ENCODE peak calls at places on chromosomes 12 and 14, in eight cellular contexts. J, T, P, S, C, Z, L and G are unnamed samples.

GRCh38 chr14:54457609-54457996 is 16.4 kb upstream of the CNIH1 start:
- DNase-seq in C (no peak), P (no peak), T (no peak), J (no peak), S (no peak), Z (no peak), L (no peak), G (no peak)

GRCh38 chr12:32603858-32604257 is 75.2 kb upstream of the DNM1L start:
- DNase-seq in T (no peak), Z (no peak), C (no peak), L (no peak), S (peak; percentile 71), J (no peak), P (no peak), G (no peak)

GRCh38 chr14:73785336-73785833 is 66.2 kb upstream of the PTGR2 start:
- DNase-seq in J (no peak), L (no peak), Z (no peak), S (peak; percentile 51), P (no peak), C (peak; percentile 86), T (peak; percentile 46), G (peak; percentile 66)

GRCh38 chr14:100398044-100398443 is 74.9 kb downstream of the SLC25A47 start:
- DNase-seq in C (no peak), S (peak; percentile 58), L (no peak), Z (no peak), J (no peak), T (no peak), P (no peak), G (no peak)

GRCh38 chr14:26860111-26860510 is 262.3 kb upstream of the NOVA1 start:
- DNase-seq in J (no peak), P (no peak), T (no peak), L (no peak), Z (no peak), C (no peak), S (no peak), G (no peak)

GRCh38 chr14:100608586-100609330 is 21.5 kb upstream of the BEGAIN start:
- DNase-seq in T (no peak), P (no peak), C (no peak), S (no peak), L (no peak), Z (no peak), J (no peak), G (no peak)

GRCh38 chr14:24062216-24062980 is 9.0 kb upstream of the CPNE6 start:
- DNase-seq in T (no peak), L (no peak), J (no peak), Z (no peak), S (no peak), C (no peak), P (peak; percentile 14), G (peak; percentile 11)

GRCh38 chr14:35362911-35363374 is 41.6 kb downstream of the NFKBIA start:
- DNase-seq in T (no peak), L (no peak), C (no peak), S (no peak), J (no peak), P (no peak), Z (no peak), G (peak; percentile 47)

GRCh38 chr12:59067068-59067467 is 146.8 kb upstream of the LRIG3 start:
- DNase-seq in T (no peak), C (no peak), L (no peak), P (no peak), Z (no peak), J (no peak), S (peak; percentile 98), G (no peak)

GRCh38 chr12:82593901-82594396 is 92.8 kb upstream of the TMTC2 start:
- DNase-seq in S (no peak), Z (no peak), T (no peak), L (no peak), P (no peak), J (no peak), C (no peak), G (no peak)

GRCh38 chr14:100424504-100425453 is 101.6 kb downstream of the SLC25A47 start:
- DNase-seq in P (no peak), L (no peak), S (no peak), Z (no peak), J (no peak), C (peak; percentile 66), T (no peak), G (no peak)

GRCh38 chr12:113329791-113330417 is 5.0 kb downstream of the SLC8B1 start:
- DNase-seq in S (no peak), J (no peak), C (no peak), P (no peak), T (no peak), Z (no peak), L (no peak), G (no peak)

GRCh38 chr12:53476769-53477209 is 22.5 kb downstream of the MAP3K12 start:
- DNase-seq in L (no peak), T (no peak), P (no peak), Z (no peak), J (no peak), S (no peak), C (no peak), G (no peak)

GRCh38 chr14:73576391-73576790 is 7.4 kb downstream of the ACOT2 start:
- DNase-seq in T (no peak), J (no peak), S (peak; percentile 84), L (no peak), P (no peak), Z (no peak), C (peak; percentile 48), G (no peak)

GRCh38 chr14:28867571-28867970 is 101.0 kb downstream of the FOXG1 start:
- DNase-seq in P (no peak), J (no peak), L (no peak), C (no peak), T (no peak), Z (no peak), S (no peak), G (no peak)

GRCh38 chr14:104882325-104882973 is 17.4 kb downstream of the CEP170B start:
- DNase-seq in P (peak; percentile 14), T (no peak), J (peak; percentile 14), S (peak; percentile 76), L (no peak), C (peak; percentile 81), Z (no peak), G (no peak)

GRCh38 chr14:55073856-55074255 is 22.4 kb downstream of the MAPK1IP1L start:
- DNase-seq in C (no peak), L (no peak), S (peak; percentile 49), P (no peak), J (no peak), T (no peak), Z (no peak), G (no peak)

GRCh38 chr14:73267474-73267873 is 30.2 kb downstream of the PAPLN start:
- DNase-seq in Z (no peak), J (no peak), T (no peak), C (no peak), L (no peak), S (no peak), P (no peak), G (no peak)

GRCh38 chr14:67268456-67269115 is 27.4 kb downstream of the PALS1 start:
- DNase-seq in S (no peak), Z (no peak), T (no peak), J (no peak), C (no peak), P (no peak), L (no peak), G (no peak)

GRCh38 chr14:51487848-51488247 is 163.9 kb upstream of the FRMD6 start:
- DNase-seq in C (no peak), L (no peak), T (no peak), S (no peak), Z (no peak), P (no peak), J (no peak), G (no peak)

GRCh38 chr14:101101456-101102056 is 198.0 kb upstream of the RTL1 start:
- DNase-seq in P (no peak), Z (no peak), C (no peak), T (no peak), J (no peak), L (peak; percentile 46), S (peak; percentile 68), G (no peak)

GRCh38 chr12:116152268-116152667 is 125.2 kb downstream of the MED13L start:
- DNase-seq in L (no peak), T (no peak), P (no peak), J (no peak), C (no peak), S (no peak), Z (no peak), G (no peak)
- H3K4me1 ChIP-seq in L (peaks cover 46% of the 10 kb centered on the region), T (peaks cover 59% of the 10 kb centered on the region), P (peaks cover 15% of the 10 kb centered on the region), J (peaks cover 72% of the 10 kb centered on the region), C (peaks cover 4% of the 10 kb centered on the region), S (peaks cover 7% of the 10 kb centered on the region), Z (peaks cover 6% of the 10 kb centered on the region), G (no peaks in the 10 kb centered on the region)

DNA sequence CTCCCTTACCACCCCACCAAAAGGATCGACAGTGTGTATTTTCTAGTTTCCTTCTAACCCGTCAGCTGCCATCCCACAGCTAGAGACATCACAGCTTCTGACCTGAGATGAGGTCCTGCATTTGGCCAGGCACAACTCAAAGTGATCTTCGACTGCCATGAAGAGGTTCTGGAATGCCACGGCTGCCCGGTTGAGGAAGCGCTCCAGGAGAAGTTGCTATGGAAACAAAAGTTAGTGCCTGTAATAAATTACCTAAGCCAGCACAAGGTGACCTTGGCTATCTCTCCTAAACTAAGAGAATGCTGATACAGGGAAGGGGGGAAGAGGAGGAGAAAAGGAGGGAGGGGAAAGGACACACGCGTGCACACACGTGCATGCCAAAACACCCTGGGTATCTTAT is 18.2 kb downstream of the SPRING1 start:
- DNase-seq in S (no peak), L (no peak), J (no peak), P (no peak), C (no peak), Z (no peak), T (no peak), G (no peak)
- H3K4me3 ChIP-seq in S (no peak overlapping the region), L (no peak overlapping the region), J (no peak overlapping the region), P (no peak overlapping the region), C (no peak overlapping the region), Z (no peak overlapping the region), T (no peak overlapping the region), G (no peak overlapping the region)

GRCh38 chr14:23035303-23036164 is 834 bp upstream of the PSMB5 start:
- DNase-seq in S (no peak), P (no peak), J (no peak), L (no peak), Z (no peak), C (no peak), T (no peak), G (no peak)
- TF ChIP-seq CTCF in S (no peak), P (no peak), J (no peak), L (no peak), Z (no peak), C (no peak), T (no peak), G (no peak)

GRCh38 chr12:27014859-27015729 is 910 bp upstream of the TM7SF3 start:
- DNase-seq in T (no peak), S (no peak), C (no peak), L (no peak), J (no peak), Z (no peak), P (no peak), G (no peak)

GRCh38 chr12:27014085-27014858 is at the start of gene TM7SF3:
- DNase-seq in S (peak; percentile 92), P (peak; percentile 95), Z (peak; percentile 83), L (peak; percentile 91), T (peak; percentile 74), C (peak; percentile 83), J (peak; percentile 92), G (peak; percentile 91)

GRCh38 chr12:27013606-27014084 is 539 bp downstream of the TM7SF3 start:
- DNase-seq in C (no peak), S (peak; percentile 30), T (no peak), J (no peak), L (no peak), P (no peak), Z (no peak), G (no peak)

GRCh38 chr12:27012239-27012981 is 1.8 kb downstream of the TM7SF3 start:
- DNase-seq in C (no peak), P (no peak), S (peak; percentile 14), T (no peak), Z (no peak), L (no peak), J (no peak), G (no peak)

GRCh38 chr12:27012982-27013255 is 1.3 kb downstream of the TM7SF3 start:
- DNase-seq in S (peak; percentile 51), P (no peak), L (no peak), C (no peak), Z (no peak), T (no peak), J (no peak), G (no peak)
- H3K4me1 ChIP-seq in S (peaks cover 38% of the 10 kb centered on the region), P (peaks cover 7% of the 10 kb centered on the region), L (peaks cover 39% of the 10 kb centered on the region), C (peaks cover 35% of the 10 kb centered on the region), Z (peaks cover 26% of the 10 kb centered on the region), T (peaks cover 25% of the 10 kb centered on the region), J (peaks cover 49% of the 10 kb centered on the region), G (no peaks in the 10 kb centered on the region)